ENCODE peak calls at places on chromosomes 5 and 9, in six cellular contexts. J, E, R, P, B and T are unnamed samples.
A peak's percentile ranks its signal among the peaks of the same experiment; 100 is the strongest.

GRCh38 chr5:1515311-1515920 is 8.3 kb downstream of the LPCAT1 start:
- DNase-seq in J (no peak), E (no peak), R (no peak), P (no peak), B (no peak), T (no peak)

GRCh38 chr5:114355086-114355830 is 6.6 kb upstream of the KCNN2 start:
- DNase-seq in J (no peak), E (no peak), R (no peak), P (no peak), B (no peak), T (no peak)

GRCh38 chr9:135971106-135971766 is 10.1 kb upstream of the UBAC1 start:
- DNase-seq in J (no peak), E (no peak), R (no peak), P (no peak), B (no peak), T (no peak)

GRCh38 chr9:21252727-21253547 is 13.1 kb upstream of the IFNA14 start:
- DNase-seq in J (no peak), E (peak; percentile 10), R (no peak), P (no peak), B (no peak), T (no peak)

GRCh38 chr9:119968837-119969707 is 599.8 kb upstream of the BRINP1 start:
- DNase-seq in J (peak; percentile 52), E (peak; percentile 28), R (no peak), P (peak; percentile 67), B (peak; percentile 85), T (peak; percentile 37)

GRCh38 chr5:68436686-68437520 is 221.3 kb downstream of the PIK3R1 start:
- DNase-seq in J (no peak), E (no peak), R (no peak), P (no peak), B (no peak), T (no peak)

GRCh38 chr9:92720209-92720765 is 44.3 kb downstream of the BICD2 start:
- DNase-seq in J (no peak), E (no peak), R (no peak), P (no peak), B (peak; percentile 17), T (no peak)

GRCh38 chr9:137506702-137507171 is 43.5 kb downstream of the PNPLA7 start:
- DNase-seq in J (no peak), E (no peak), R (no peak), P (no peak), B (no peak), T (no peak)

GRCh38 chr5:17897776-17898175 is 263.5 kb downstream of the TAF11L14 start:
- DNase-seq in J (no peak), E (no peak), R (no peak), P (no peak), B (no peak), T (no peak)

GRCh38 chr9:76458903-76459690 is at the start of gene GCNT1:
- DNase-seq in J (peak; percentile 83), E (peak; percentile 71), R (peak; percentile 40), P (peak; percentile 83), B (peak; percentile 99), T (peak; percentile 89)

GRCh38 chr9:133375116-133375723 is 640 bp downstream of the SURF4 start:
- DNase-seq in J (peak; percentile 53), E (peak; percentile 67), R (no peak), P (peak; percentile 62), B (no peak), T (peak; percentile 54)

GRCh38 chr9:114115645-114116044 is 16.6 kb upstream of the KIF12 start:
- DNase-seq in J (no peak), E (peak; percentile 60), R (no peak), P (no peak), B (no peak), T (no peak)

GRCh38 chr5:140608730-140609520 is 24.1 kb downstream of the CD14 start:
- DNase-seq in J (no peak), E (no peak), R (no peak), P (no peak), B (no peak), T (no peak)

GRCh38 chr5:78235289-78235688 is 59.2 kb downstream of the AP3B1 start:
- DNase-seq in J (no peak), E (no peak), R (no peak), P (no peak), B (no peak), T (no peak)

GRCh38 chr5:82129723-82130285 is 148.3 kb downstream of the RPS23 start:
- DNase-seq in J (no peak), E (no peak), R (no peak), P (no peak), B (no peak), T (no peak)

GRCh38 chr5:146947181-146947941 is 68.8 kb upstream of the PPP2R2B start:
- DNase-seq in J (no peak), E (no peak), R (no peak), P (peak; percentile 23), B (no peak), T (no peak)

GRCh38 chr9:135520916-135521607 is at the start of gene LCN1:
- DNase-seq in J (no peak), E (no peak), R (no peak), P (no peak), B (peak; percentile 36), T (no peak)

GRCh38 chr9:85610074-85610855 is 131.5 kb downstream of the AGTPBP1 start:
- DNase-seq in J (peak; percentile 23), E (peak; percentile 60), R (peak; percentile 44), P (peak; percentile 65), B (no peak), T (peak; percentile 22)
- TF ChIP-seq POLR2AphosphoS5 in J (no peak), E (no peak), R (no peak), P (no peak), B (no peak), T (no peak)

GRCh38 chr9:103803245-103803644 is 290.9 kb upstream of the SMC2 start:
- DNase-seq in J (no peak), E (no peak), R (no peak), P (no peak), B (no peak), T (no peak)

GRCh38 chr9:103802068-103802467 is 292.0 kb upstream of the SMC2 start:
- DNase-seq in J (no peak), E (no peak), R (no peak), P (no peak), B (no peak), T (no peak)

GRCh38 chr9:103799959-103800358 is 294.1 kb upstream of the SMC2 start:
- DNase-seq in J (no peak), E (no peak), R (no peak), P (no peak), B (no peak), T (no peak)

GRCh38 chr9:103804077-103804735 is 289.9 kb upstream of the SMC2 start:
- DNase-seq in J (no peak), E (no peak), R (no peak), P (no peak), B (no peak), T (no peak)

GRCh38 chr9:103798620-103799019 is 295.5 kb upstream of the SMC2 start:
- DNase-seq in J (peak; percentile 5), E (peak; percentile 1), R (peak; percentile 37), P (no peak), B (no peak), T (no peak)
- TF ChIP-seq TAF1 in J (no peak), E (no peak), R (no peak), P (no peak), B (no peak), T (no peak)

GRCh38 chr9:15423328-15423985 is 781 bp downstream of the SNAPC3 start:
- DNase-seq in J (no peak), E (no peak), R (no peak), P (peak; percentile 16), B (no peak), T (no peak)

GRCh38 chr9:15426019-15426418 is 3.3 kb downstream of the SNAPC3 start:
- DNase-seq in J (peak; percentile 35), E (no peak), R (peak; percentile 73), P (peak; percentile 55), B (no peak), T (no peak)

GRCh38 chr9:15420796-15421195 is 1.9 kb upstream of the SNAPC3 start:
- DNase-seq in J (no peak), E (no peak), R (no peak), P (no peak), B (no peak), T (no peak)

GRCh38 chr9:15421532-15421931 is 1.1 kb upstream of the SNAPC3 start:
- DNase-seq in J (no peak), E (no peak), R (no peak), P (no peak), B (no peak), T (no peak)

DNA sequence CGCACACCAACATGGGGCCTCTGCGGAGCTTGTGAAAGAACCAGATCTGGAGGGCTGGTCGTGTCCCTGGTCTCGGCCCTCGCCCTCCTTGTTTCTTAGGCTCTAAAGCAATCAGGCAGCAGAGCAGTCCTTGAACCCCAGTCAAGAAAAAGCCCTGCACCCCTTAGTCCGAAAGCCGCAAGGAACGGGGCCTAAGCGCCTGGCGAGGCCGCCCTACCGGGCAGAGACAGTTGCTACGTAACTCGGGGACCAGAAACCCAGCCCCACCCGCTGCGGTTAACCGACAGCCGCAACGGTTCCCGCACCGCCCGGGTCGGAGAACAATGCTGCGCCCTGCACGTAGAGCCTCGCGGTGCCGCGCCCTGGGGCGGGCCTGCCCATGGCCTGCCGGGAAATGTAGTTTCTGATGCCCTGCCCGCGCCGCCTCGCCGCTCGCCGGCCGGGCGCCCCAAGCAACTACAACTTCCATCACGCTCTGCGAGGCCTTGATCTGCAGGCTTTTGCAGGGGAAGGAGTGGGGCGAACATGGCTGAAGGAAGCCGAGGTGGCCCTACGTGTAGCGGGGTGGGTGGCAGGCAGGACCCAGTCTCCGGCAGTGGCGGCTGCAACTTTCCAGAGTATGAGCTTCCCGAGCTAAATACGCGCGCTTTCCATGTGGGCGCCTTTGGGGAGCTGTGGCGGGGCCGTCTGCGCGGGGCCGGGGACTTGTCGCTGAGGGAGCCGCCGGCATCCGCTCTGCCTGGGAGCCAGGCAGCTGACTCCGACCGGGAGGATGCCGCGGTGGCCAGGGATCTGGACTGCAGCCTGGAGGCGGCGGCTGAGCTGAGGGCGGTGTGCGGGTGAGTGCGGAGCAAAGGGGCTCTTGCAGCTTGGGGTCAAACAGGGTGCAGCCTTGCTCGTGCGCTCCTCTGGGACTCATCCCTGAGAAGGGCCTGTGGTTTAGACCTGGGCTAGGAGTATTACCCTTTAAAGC is at the start of gene SNAPC3:
- DNase-seq in J (peak; percentile 85), E (peak; percentile 88), R (peak; percentile 81), P (peak; percentile 93), B (peak; percentile 95), T (peak; percentile 86)
- TF ChIP-seq POLR2A in J (peak; percentile 85), E (peak; percentile 81), R (peak; percentile 90), P (peak; percentile 77), B (no peak), T (peak; percentile 87)

GRCh38 chr9:127278372-127278771 is 13.8 kb downstream of the GARNL3 start:
- DNase-seq in J (no peak), E (no peak), R (no peak), P (no peak), B (no peak), T (no peak)
- TF ChIP-seq POLR2AphosphoS5 in J (no peak), E (no peak), R (no peak), P (no peak), B (no peak), T (no peak)

GRCh38 chr9:70441622-70442021 is 27.2 kb upstream of the KLF9 start:
- DNase-seq in J (no peak), E (peak; percentile 86), R (no peak), P (no peak), B (no peak), T (no peak)
- TF ChIP-seq TAF1 in J (no peak), E (no peak), R (no peak), P (no peak), B (no peak), T (no peak)

GRCh38 chr5:150357326-150358260 is at the start of gene TCOF1:
- DNase-seq in J (peak; percentile 87), E (peak; percentile 90), R (peak; percentile 78), P (peak; percentile 98), B (peak; percentile 98), T (peak; percentile 89)
- TF ChIP-seq POLR2A in J (no peak), E (no peak), R (peak; percentile 82), P (peak; percentile 84), B (peak; percentile 74), T (peak; percentile 68)